ENCODE peak calls at places on chromosomes 12 and 14, in ten cellular contexts. Q is EL; L is A549; K is NAMALWA; E is AML-193; D is esophagus squamous epithelium; I is AG08395; C is activated T-cell treated with anti-CD3 and anti-CD28 coated beads, Interleukin-2, amount 50 U/mL, for 4 hours; G is epithelial cell of esophagus; M is NCI-H2171. J is an unnamed sample.

GRCh38 chr14:51743588-51744000 is 91.9 kb downstream of the FRMD6 start:
- DNase-seq in C (no peak), K (no peak), I (no peak), G (no peak), Q (no peak), E (no peak), L (no peak), M (no peak), D (no peak), J (no peak)

GRCh38 chr14:101033446-101034165 is 130.1 kb upstream of the RTL1 start:
- DNase-seq in K (no peak), L (no peak), G (no peak), E (no peak), D (no peak), C (no peak), Q (no peak), M (no peak), I (no peak), J (no peak)

GRCh38 chr12:132026796-132027500 is 77.2 kb downstream of the EP400 start:
- DNase-seq in M (no peak), G (no peak), L (no peak), Q (no peak), C (no peak), D (no peak), I (no peak), K (no peak), E (no peak), J (no peak)

GRCh38 chr12:13288937-13289643 is 92.6 kb downstream of the EMP1 start:
- DNase-seq in I (peak), D (no peak), E (no peak), L (no peak), G (no peak), M (no peak), Q (no peak), C (no peak), K (no peak), J (no peak)

GRCh38 chr12:11998944-11999315 is 71.8 kb upstream of the BCL2L14 start:
- DNase-seq in C (no peak), L (no peak), M (no peak), I (no peak), K (no peak), E (no peak), G (no peak), D (no peak), Q (peak), J (no peak)

GRCh38 chr14:78010688-78011087 is 159.5 kb upstream of the NRXN3 start:
- DNase-seq in L (no peak), G (peak), C (no peak), M (no peak), I (no peak), K (no peak), E (no peak), D (no peak), Q (peak), J (no peak)

GRCh38 chr12:56221757-56222530 is at the start of gene RNF41:
- DNase-seq in D (peak), I (peak), L (peak), K (peak), G (peak), E (peak), C (peak), M (peak), Q (peak), J (peak)

GRCh38 chr12:53931844-53932581 is 6.6 kb upstream of the HOXC13 start:
- DNase-seq in C (no peak), G (no peak), D (no peak), I (no peak), K (no peak), E (no peak), L (no peak), M (no peak), Q (no peak), J (no peak)

GRCh38 chr14:95233702-95234241 is 76.4 kb upstream of the DICER1 start:
- DNase-seq in M (no peak), K (peak), L (no peak), C (no peak), I (no peak), E (no peak), D (no peak), G (no peak), Q (no peak), J (no peak)

GRCh38 chr12:18849080-18849479 is 111.2 kb downstream of the CAPZA3 start:
- DNase-seq in D (no peak), E (no peak), C (no peak), I (no peak), Q (peak), K (no peak), M (no peak), G (peak), L (no peak), J (no peak)

GRCh38 chr14:34781242-34781641 is 66.8 kb upstream of the CFL2 start:
- DNase-seq in M (no peak), I (peak), E (no peak), G (peak), L (no peak), C (no peak), K (peak), Q (peak), D (no peak), J (no peak)

GRCh38 chr12:42588981-42589464 is 523 bp downstream of the PRICKLE1 start:
- DNase-seq in G (peak), E (no peak), C (no peak), M (peak), L (peak), K (no peak), I (no peak), D (no peak), Q (peak), J (no peak)

GRCh38 chr12:111482464-111482863 is 76.7 kb downstream of the SH2B3 start:
- DNase-seq in M (no peak), K (peak), L (no peak), I (no peak), C (no peak), D (no peak), G (no peak), Q (no peak), E (peak), J (no peak)

GRCh38 chr14:22118894-22119477 is 445.4 kb upstream of the OR4E1 start:
- DNase-seq in M (no peak), C (no peak), Q (peak), L (no peak), K (no peak), G (peak), D (no peak), I (no peak), E (no peak), J (no peak)

J was measured in GDM1.